ENCODE peak calls at places on chromosomes 4 and X, in seven cellular contexts. I, S, M, A, Z, V and D are unnamed samples.
A peak's percentile ranks its signal among the peaks of the same experiment; 100 is the strongest.

GRCh38 chr4:177369372-177369771 is 59.7 kb downstream of the NEIL3 start:
- DNase-seq in I (no peak), S (no peak), M (no peak), A (no peak), Z (no peak), V (no peak), D (no peak)

GRCh38 chr4:87058272-87059073 is 123.7 kb downstream of the AFF1 start:
- DNase-seq in I (peak; percentile 84), S (peak; percentile 47), M (no peak), A (no peak), Z (no peak), V (no peak), D (peak; percentile 47)

GRCh38 chr4:105128208-105128607 is 18.5 kb upstream of the TET2 start:
- DNase-seq in I (no peak), S (no peak), M (no peak), A (no peak), Z (no peak), V (no peak), D (no peak)

GRCh38 chr4:152488246-152488645 is 47.6 kb downstream of the FBXW7 start:
- DNase-seq in I (no peak), S (no peak), M (no peak), A (no peak), Z (no peak), V (no peak), D (no peak)

GRCh38 chr4:86670739-86671138 is 76.6 kb downstream of the PTPN13 start:
- DNase-seq in I (no peak), S (no peak), M (no peak), A (no peak), Z (no peak), V (no peak), D (no peak)

GRCh38 chrX:38225093-38225492 is 4.4 kb upstream of the SRPX start:
- DNase-seq in I (no peak), S (peak; percentile 56), M (no peak), A (no peak), Z (no peak), V (no peak), D (no peak)

GRCh38 chrX:71537743-71538142 is 4.8 kb downstream of the OGT start:
- DNase-seq in I (no peak), S (no peak), M (no peak), A (no peak), Z (no peak), V (no peak), D (no peak)

GRCh38 chrX:68196939-68197791 is 236.1 kb downstream of the OPHN1 start:
- DNase-seq in I (no peak), S (peak; percentile 72), M (peak; percentile 15), A (no peak), Z (peak; percentile 31), V (no peak), D (peak; percentile 39)

GRCh38 chrX:153557618-153558017 is 40.2 kb downstream of the ATP2B3 start:
- DNase-seq in I (no peak), S (no peak), M (no peak), A (no peak), Z (no peak), V (no peak), D (no peak)

GRCh38 chrX:120457766-120458180 is 11.3 kb downstream of the LAMP2 start:
- DNase-seq in I (no peak), S (no peak), M (no peak), A (no peak), Z (no peak), V (no peak), D (no peak)

GRCh38 chr4:185925910-185926360 is 113.9 kb upstream of the SORBS2 start:
- DNase-seq in I (no peak), S (peak; percentile 67), M (no peak), A (no peak), Z (no peak), V (no peak), D (no peak)

GRCh38 chr4:132614682-132615081 is 534.4 kb upstream of the PCDH10 start:
- DNase-seq in I (no peak), S (peak; percentile 5), M (no peak), A (no peak), Z (no peak), V (no peak), D (no peak)

GRCh38 chrX:17242470-17242869 is 132.5 kb upstream of the NHS start:
- DNase-seq in I (no peak), S (peak; percentile 62), M (peak; percentile 28), A (no peak), Z (peak; percentile 10), V (no peak), D (peak; percentile 26)

GRCh38 chr4:182736207-182736606 is 181.0 kb downstream of the DCTD start:
- DNase-seq in I (peak; percentile 78), S (no peak), M (no peak), A (no peak), Z (no peak), V (no peak), D (no peak)

GRCh38 chr4:107579099-107579498 is 140.9 kb downstream of the PAPSS1 start:
- DNase-seq in I (no peak), S (no peak), M (no peak), A (no peak), Z (peak; percentile 50), V (no peak), D (no peak)

GRCh38 chr4:73706811-73707210 is 33.6 kb upstream of the CXCL8 start:
- DNase-seq in I (no peak), S (no peak), M (no peak), A (no peak), Z (no peak), V (no peak), D (no peak)

GRCh38 chrX:105872921-105873320 is 50.6 kb downstream of the NRK start:
- DNase-seq in I (no peak), S (no peak), M (no peak), A (no peak), Z (no peak), V (no peak), D (no peak)

GRCh38 chr4:130653842-130654241 is 1557.9 kb downstream of the C4orf33 start:
- DNase-seq in I (no peak), S (no peak), M (no peak), A (no peak), Z (no peak), V (no peak), D (no peak)

GRCh38 chrX:70954871-70955270 is 24.0 kb upstream of the SLC7A3 start:
- DNase-seq in I (no peak), S (no peak), M (no peak), A (no peak), Z (no peak), V (no peak), D (no peak)

DNA sequence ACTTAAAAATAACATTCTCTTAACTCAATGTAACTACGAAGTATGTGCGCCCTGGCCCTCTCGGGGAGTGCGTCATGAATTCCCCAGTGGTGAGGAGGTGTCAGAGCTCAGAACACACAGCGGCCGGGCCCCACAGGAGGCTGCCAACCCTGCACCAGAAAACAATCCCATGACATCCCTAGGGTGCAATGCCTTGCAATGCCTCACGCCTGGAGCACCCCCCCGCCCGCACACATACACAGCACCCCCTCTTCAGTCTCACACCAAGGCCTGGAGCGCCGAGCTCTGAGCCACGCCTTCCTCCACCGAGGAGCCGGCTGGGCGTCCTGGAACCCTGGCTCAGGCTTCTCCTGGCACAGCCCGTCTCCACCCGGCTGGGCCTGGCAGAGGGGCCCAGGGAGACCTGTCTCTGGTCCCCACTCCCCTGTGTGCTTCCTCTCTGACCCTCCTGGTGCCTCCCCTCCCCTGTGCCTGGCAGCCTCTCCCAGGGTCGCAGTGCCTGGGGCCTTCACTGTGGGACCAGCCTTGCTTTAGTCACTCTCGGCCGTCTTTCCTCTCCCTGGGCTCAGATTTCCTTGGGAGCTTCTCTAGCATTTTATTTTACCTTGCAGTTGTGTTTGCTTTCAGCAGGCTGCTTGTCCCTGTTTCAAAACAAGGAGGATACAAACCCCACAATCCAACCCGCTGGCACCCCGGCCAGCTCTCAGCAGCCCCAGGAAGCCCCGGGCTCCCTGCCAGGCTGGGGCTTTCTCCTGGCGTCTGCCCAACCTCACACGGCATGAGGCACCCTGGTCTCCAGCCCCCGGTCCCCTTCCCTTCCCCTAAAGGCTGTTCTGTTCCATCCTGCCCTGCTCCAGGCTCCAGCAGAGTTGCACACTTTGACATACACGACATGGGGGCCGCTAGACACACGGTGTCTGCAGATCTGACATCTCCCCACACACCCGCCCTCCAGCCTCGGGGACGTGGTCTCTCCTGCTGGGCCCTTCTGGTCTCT is 108.0 kb upstream of the ADRA2C start:
- DNase-seq in I (no peak), S (no peak), M (no peak), A (no peak), Z (no peak), V (no peak), D (no peak)
- TF ChIP-seq POLR2AphosphoS5 in I (no peak), S (no peak), M (no peak), A (no peak), Z (no peak), V (peak; percentile 57), D (no peak)

DNA sequence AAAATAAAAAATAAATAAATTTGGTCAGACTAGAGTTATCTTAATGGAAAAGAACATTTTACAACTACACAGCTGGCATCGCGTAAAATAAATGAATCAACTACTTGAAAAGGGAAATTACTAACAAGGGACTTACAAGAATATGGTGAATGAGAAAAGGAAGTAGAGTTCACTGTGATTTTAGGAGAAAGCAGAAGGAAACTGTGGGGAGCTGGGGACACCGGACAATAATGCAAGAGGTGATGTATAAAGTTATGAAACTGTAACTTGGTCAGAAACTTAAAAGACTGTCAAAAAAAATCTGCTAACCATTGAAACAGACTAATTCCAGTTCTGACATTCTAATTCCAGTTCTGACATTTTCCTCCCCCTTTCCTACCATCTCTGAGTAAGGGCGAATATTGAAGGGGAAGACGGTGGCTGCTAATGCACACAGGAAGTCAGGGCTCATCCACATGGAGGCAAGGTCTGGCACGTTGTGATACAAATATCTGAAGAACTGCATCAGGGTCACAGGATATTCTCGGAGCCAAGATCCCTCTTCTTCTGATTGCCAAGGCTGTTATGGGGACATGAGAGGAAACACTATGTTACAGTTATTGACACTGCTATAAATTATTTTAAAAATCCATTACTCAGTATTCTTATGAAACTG is 170.5 kb downstream of the CDS1 start:
- DNase-seq in I (no peak), S (no peak), M (no peak), A (no peak), Z (no peak), V (no peak), D (peak; percentile 67)
- TF ChIP-seq POLR2AphosphoS5 in I (no peak), S (no peak), M (no peak), A (no peak), Z (no peak), V (no peak), D (peak; percentile 18)

DNA sequence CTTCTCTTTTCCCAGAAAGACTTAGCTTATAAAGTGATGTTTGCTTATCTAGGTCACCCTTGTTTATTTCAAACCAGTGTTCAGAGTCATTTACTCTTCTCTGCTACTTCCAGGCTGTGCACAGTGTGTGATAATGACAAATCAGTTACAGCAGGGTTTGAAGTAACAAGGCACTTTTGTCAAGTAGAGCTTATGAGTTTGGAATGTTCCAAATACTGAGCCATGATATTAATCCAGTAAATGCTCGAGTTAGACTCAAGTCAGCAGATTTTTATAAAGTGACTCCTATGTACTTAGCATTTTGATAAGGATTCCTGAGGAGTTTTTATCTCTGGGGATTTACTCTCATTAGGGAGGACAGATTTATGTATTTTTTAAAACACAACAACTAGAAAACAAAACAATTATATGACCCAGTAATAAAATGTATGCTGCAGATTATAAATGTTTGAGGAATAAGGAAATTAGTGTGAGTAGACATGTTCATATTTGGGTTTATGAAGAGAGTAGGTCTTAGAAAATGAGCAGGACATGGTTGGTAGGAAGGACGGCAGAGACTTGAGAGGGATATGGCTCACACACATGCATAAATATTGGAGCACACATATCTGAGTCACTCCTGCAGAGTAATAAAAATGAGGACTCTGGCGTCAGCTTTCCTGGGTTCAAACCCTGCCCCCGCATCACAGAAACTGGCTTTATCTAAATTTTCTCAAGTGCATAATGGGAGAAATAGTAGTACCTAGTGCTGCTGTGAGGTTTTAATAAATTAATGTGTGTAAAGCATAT is 271.1 kb downstream of the FBXO8 start:
- DNase-seq in I (no peak), S (no peak), M (no peak), A (no peak), Z (no peak), V (no peak), D (no peak)
- TF ChIP-seq POLR2AphosphoS5 in I (no peak), S (no peak), M (no peak), A (no peak), Z (no peak), V (no peak), D (no peak)

GRCh38 chr4:76198411-76199237 is 15.0 kb downstream of the SCARB2 start:
- DNase-seq in I (peak; percentile 92), S (peak; percentile 34), M (peak; percentile 85), A (no peak), Z (no peak), V (no peak), D (peak; percentile 51)
- TF ChIP-seq POLR2AphosphoS5 in I (no peak), S (no peak), M (no peak), A (no peak), Z (no peak), V (no peak), D (peak; percentile 29)